ENCODE peak calls at places on chromosomes 11 and 22, in six cellular contexts. X, B, Q, D, K and J are unnamed samples.

GRCh38 chr11:135008001-135008405 is 596.0 kb upstream of the B3GAT1 start:
- DNase-seq in X (no peak), B (no peak), Q (no peak), D (no peak), K (no peak), J (no peak)

GRCh38 chr22:30238661-30239420 is 7.7 kb downstream of the LIF start:
- DNase-seq in X (peak; percentile 46), B (peak; percentile 70), Q (no peak), D (no peak), K (no peak), J (peak; percentile 87)

GRCh38 chr11:2717561-2717960 is 17.8 kb upstream of the KCNQ1OT1 start:
- DNase-seq in X (no peak), B (no peak), Q (no peak), D (no peak), K (no peak), J (no peak)

GRCh38 chr11:30143098-30143705 is 87.6 kb upstream of the FSHB start:
- DNase-seq in X (peak; percentile 44), B (peak; percentile 24), Q (no peak), D (peak; percentile 63), K (peak; percentile 75), J (peak; percentile 15)

GRCh38 chr11:117583063-117583801 is 213.8 kb downstream of the DSCAML1 start:
- DNase-seq in X (no peak), B (peak; percentile 43), Q (no peak), D (peak; percentile 30), K (no peak), J (no peak)

GRCh38 chr22:37194750-37195149 is 6.7 kb upstream of the C1QTNF6 start:
- DNase-seq in X (no peak), B (no peak), Q (no peak), D (no peak), K (peak; percentile 80), J (no peak)

GRCh38 chr22:35335936-35336781 is 36.5 kb downstream of the TOM1 start:
- DNase-seq in X (no peak), B (no peak), Q (no peak), D (no peak), K (no peak), J (no peak)

GRCh38 chr22:40009953-40010751 is 15.4 kb downstream of the FAM83F start:
- DNase-seq in X (no peak), B (no peak), Q (no peak), D (no peak), K (no peak), J (no peak)

GRCh38 chr22:20569059-20570058 is 61.9 kb downstream of the MED15 start:
- DNase-seq in X (peak; percentile 98), B (no peak), Q (no peak), D (no peak), K (peak; percentile 95), J (peak; percentile 99)

GRCh38 chr11:30445056-30445455 is 122.2 kb downstream of the ARL14EP start:
- DNase-seq in X (no peak), B (no peak), Q (no peak), D (peak; percentile 65), K (no peak), J (no peak)

GRCh38 chr11:8277691-8278090 is 14.0 kb upstream of the LMO1 start:
- DNase-seq in X (no peak), B (no peak), Q (no peak), D (no peak), K (peak; percentile 41), J (no peak)

GRCh38 chr11:64230209-64230984 is at the start of gene DNAJC4:
- DNase-seq in X (peak; percentile 93), B (peak; percentile 98), Q (peak; percentile 96), D (peak; percentile 95), K (peak; percentile 93), J (peak; percentile 81)
- H3K14ac ChIP-seq in X (peak within 1 kb of the TSS; percentile 100), B (peak within 1 kb of the TSS; percentile 60), Q (no peak within 1 kb of the TSS), D (peak within 1 kb of the TSS; percentile 83), K (peak within 1 kb of the TSS; percentile 87), J (peak within 1 kb of the TSS; percentile 99)

DNA sequence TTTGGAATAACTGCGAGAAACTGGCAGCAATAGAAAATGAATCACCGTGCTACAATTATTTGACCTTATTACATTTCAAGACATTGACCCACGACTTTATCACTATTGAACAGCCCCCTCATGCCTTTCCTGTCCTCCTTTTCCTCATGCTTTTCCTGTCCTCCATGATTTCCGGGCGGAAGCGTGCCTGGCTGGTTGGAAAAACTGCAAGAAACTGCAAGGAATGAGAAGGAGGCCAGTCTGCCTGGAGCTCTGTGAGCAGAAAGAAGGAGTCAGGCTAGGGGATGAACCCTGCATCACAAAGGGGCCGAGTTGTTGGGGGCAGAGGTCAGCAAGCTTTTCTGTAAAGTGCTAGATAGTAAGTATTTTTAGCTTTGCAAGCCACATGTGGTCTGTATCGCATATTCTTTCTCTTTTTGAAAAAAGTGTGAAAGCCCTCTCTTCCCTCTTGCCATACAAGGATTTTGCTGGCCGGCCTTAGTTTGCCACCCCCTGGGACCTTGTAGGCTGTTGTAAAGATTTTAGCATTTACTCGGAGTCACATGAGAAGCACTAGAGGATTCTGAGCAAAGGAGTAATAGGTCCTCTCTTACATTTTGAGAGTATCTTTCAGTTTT is 37.0 kb upstream of the SWAP70 start:
- DNase-seq in X (peak; percentile 14), B (peak; percentile 80), Q (peak; percentile 61), D (peak; percentile 62), K (no peak), J (no peak)
- H2BK120ac ChIP-seq in X (no peak overlapping the region), B (peak overlapping the region; percentile 81), Q (peak overlapping the region; percentile 60), D (no peak overlapping the region), K (no peak overlapping the region), J (no peak overlapping the region)

GRCh38 chr22:44207981-44208317 is 27.2 kb downstream of the PARVG start:
- DNase-seq in X (no peak), B (no peak), Q (no peak), D (no peak), K (no peak), J (no peak)
- H3K14ac ChIP-seq in X (no peak overlapping the region), B (no peak overlapping the region), Q (no peak overlapping the region), D (no peak overlapping the region), K (no peak overlapping the region), J (no peak overlapping the region)

DNA sequence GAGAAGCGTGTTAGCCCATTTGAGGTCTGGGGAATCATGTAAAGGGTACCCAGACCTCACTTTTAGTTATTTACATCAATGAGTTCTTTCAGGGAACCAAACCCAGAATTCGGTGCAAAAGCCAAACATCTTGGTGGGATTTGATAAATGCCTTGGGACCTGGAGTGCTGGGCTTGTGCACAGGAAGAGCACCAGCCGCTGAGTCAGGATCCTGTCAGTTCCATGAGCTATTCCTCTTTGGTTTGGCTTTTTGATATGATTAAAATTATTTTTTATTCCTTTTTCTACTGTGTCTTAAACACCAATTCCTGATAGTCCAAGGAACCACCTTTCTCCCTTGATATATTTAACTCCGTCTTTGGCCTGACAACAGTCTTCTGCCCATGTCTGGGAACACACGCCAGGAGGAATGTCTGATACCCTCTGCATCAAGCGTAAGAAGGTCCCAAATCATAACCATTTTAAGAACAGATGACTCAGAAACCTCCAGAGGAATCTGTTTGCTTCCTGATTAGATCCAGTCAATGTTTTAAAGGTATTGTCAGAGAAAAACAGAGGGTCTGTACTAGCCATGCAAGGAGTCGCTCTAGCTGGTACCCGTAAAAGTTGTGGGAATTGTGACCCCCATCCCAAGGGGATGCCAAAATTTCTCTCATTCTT is 65.2 kb downstream of the ALX4 start:
- DNase-seq in X (peak; percentile 11), B (no peak), Q (no peak), D (no peak), K (no peak), J (peak; percentile 43)
- H2BK120ac ChIP-seq in X (no peak overlapping the region), B (no peak overlapping the region), Q (peak overlapping the region; percentile 77), D (no peak overlapping the region), K (peak overlapping the region; percentile 2), J (peak overlapping the region; percentile 97)

GRCh38 chr11:111170761-111171379 is 74.7 kb upstream of the POU2AF2 start:
- DNase-seq in X (no peak), B (no peak), Q (no peak), D (no peak), K (no peak), J (no peak)

GRCh38 chr11:111176603-111177002 is 68.9 kb upstream of the POU2AF2 start:
- DNase-seq in X (no peak), B (no peak), Q (no peak), D (no peak), K (no peak), J (no peak)

GRCh38 chr11:111167666-111168065 is 77.9 kb upstream of the POU2AF2 start:
- DNase-seq in X (no peak), B (no peak), Q (no peak), D (no peak), K (no peak), J (no peak)

GRCh38 chr11:111177037-111177988 is 68.2 kb upstream of the POU2AF2 start:
- DNase-seq in X (no peak), B (no peak), Q (no peak), D (no peak), K (no peak), J (no peak)

DNA sequence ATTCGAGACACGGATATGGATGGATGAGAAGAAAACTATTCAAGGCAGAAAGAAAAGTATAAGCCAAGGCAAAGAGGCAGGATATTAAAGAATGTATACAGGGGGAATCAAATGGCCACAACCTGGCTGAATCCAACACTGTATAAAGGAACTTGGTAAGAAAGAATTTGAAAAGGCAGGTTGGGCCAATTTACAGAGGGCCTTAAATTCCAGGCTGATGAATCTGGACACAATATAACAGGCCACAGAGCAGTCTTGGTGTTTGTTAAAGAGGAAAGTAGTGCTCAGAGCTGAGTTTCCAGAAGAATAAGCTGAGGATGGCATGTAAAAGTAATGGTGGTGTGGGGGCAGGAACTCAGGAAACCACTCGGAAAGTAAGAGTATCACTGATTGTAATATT is 72.3 kb upstream of the POU2AF2 start:
- DNase-seq in X (no peak), B (no peak), Q (no peak), D (no peak), K (no peak), J (peak; percentile 35)
- H3K14ac ChIP-seq in X (no peak overlapping the region), B (no peak overlapping the region), Q (no peak overlapping the region), D (no peak overlapping the region), K (no peak overlapping the region), J (no peak overlapping the region)

DNA sequence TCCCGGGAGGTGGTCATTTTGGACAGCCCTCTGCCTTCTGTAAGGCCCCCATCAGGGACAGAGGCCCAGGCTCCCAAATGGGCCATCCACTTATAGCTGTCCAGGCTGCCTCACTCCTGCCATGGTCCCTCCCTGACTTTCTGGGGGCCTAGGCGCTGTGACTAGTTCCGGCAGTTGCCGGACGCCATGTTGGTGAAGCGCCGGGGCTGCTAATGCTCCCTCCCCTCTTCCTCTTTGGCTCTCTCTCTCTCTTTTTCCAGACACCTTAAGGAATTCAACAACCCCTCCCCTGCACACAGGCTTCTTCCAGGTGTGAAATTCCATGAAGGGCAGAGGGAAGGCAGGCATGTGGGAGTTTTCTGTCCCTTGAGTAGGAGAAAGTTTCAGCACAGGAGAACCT is 445.6 kb downstream of the SOX6 start:
- DNase-seq in X (no peak), B (no peak), Q (no peak), D (no peak), K (peak; percentile 18), J (no peak)
- H2BK120ac ChIP-seq in X (no peak overlapping the region), B (no peak overlapping the region), Q (no peak overlapping the region), D (no peak overlapping the region), K (peak overlapping the region; percentile 53), J (no peak overlapping the region)

GRCh38 chr11:103164093-103164796 is 55.0 kb downstream of the DYNC2H1 start:
- DNase-seq in X (no peak), B (no peak), Q (no peak), D (no peak), K (no peak), J (no peak)
- H3K14ac ChIP-seq in X (no peak overlapping the region), B (no peak overlapping the region), Q (no peak overlapping the region), D (no peak overlapping the region), K (no peak overlapping the region), J (no peak overlapping the region)